ENCODE peak calls at places on chromosomes 2 and 18, in nine cellular contexts. N is GM06990; U is WERI-Rb-1; M is PC-9; Z is CD8-positive, alpha-beta T cell; D is upper lobe of right lung; O is body of pancreas; X is psoas muscle; C is lung. B is an unnamed sample.

GRCh38 chr2:239677455-239678185 is 276.8 kb upstream of the HDAC4 start:
- DNase-seq in N (no peak), U (no peak), M (no peak), Z (no peak), D (peak; percentile 59), O (no peak), X (no peak), C (no peak), B (no peak)

GRCh38 chr2:143177081-143177786 is 48.0 kb downstream of the ARHGAP15 start:
- DNase-seq in N (peak; percentile 29), U (no peak), M (no peak), Z (no peak), D (no peak), O (no peak), X (no peak), C (no peak), B (no peak)

GRCh38 chr2:128625421-128625820 is 306.8 kb upstream of the HS6ST1 start:
- DNase-seq in N (no peak), U (no peak), M (no peak), Z (no peak), D (peak; percentile 44), O (no peak), X (no peak), C (no peak), B (no peak)

GRCh38 chr2:240600451-240600961 is 14.0 kb downstream of the CAPN10 start:
- DNase-seq in N (no peak), U (peak; percentile 6), M (no peak), Z (no peak), D (peak; percentile 58), O (no peak), X (peak; percentile 12), C (no peak), B (no peak)

GRCh38 chr2:49686897-49687442 is 532.7 kb upstream of the FSHR start:
- DNase-seq in N (no peak), U (no peak), M (no peak), Z (no peak), D (no peak), O (no peak), X (no peak), C (no peak), B (no peak)

GRCh38 chr2:216029416-216030129 is 16.2 kb upstream of the MREG start:
- DNase-seq in N (no peak), U (no peak), M (no peak), Z (no peak), D (no peak), O (no peak), X (no peak), C (no peak), B (no peak)

GRCh38 chr2:222743263-222743865 is 71.9 kb downstream of the MOGAT1 start:
- DNase-seq in N (no peak), U (no peak), M (no peak), Z (no peak), D (no peak), O (peak; percentile 28), X (no peak), C (no peak), B (no peak)

GRCh38 chr2:74902281-74902860 is 56.1 kb upstream of the POLE4 start:
- DNase-seq in N (no peak), U (peak; percentile 53), M (no peak), Z (no peak), D (no peak), O (no peak), X (no peak), C (no peak), B (no peak)

GRCh38 chr18:24683965-24684364 is 223.5 kb downstream of the HRH4 start:
- DNase-seq in N (no peak), U (no peak), M (no peak), Z (no peak), D (no peak), O (no peak), X (no peak), C (no peak), B (no peak)

GRCh38 chr2:100291152-100291970 is 30.9 kb downstream of the LONRF2 start:
- DNase-seq in N (no peak), U (no peak), M (peak; percentile 69), Z (peak; percentile 34), D (peak; percentile 88), O (peak; percentile 88), X (peak; percentile 56), C (peak; percentile 90), B (peak; percentile 90)

GRCh38 chr2:224982910-224983688 is 59.2 kb downstream of the DOCK10 start:
- DNase-seq in N (no peak), U (no peak), M (no peak), Z (peak; percentile 37), D (no peak), O (no peak), X (no peak), C (no peak), B (no peak)

GRCh38 chr2:189542145-189542882 is 38.3 kb downstream of the SLC40A1 start:
- DNase-seq in N (no peak), U (no peak), M (no peak), Z (no peak), D (no peak), O (peak; percentile 59), X (no peak), C (no peak), B (peak; percentile 10)

GRCh38 chr2:85712849-85713612 is 18.9 kb downstream of the GNLY start:
- DNase-seq in N (no peak), U (no peak), M (no peak), Z (no peak), D (peak; percentile 95), O (peak; percentile 74), X (peak; percentile 69), C (peak; percentile 91), B (peak; percentile 93)

GRCh38 chr2:30662268-30663131 is 144.7 kb downstream of the CAPN13 start:
- DNase-seq in N (no peak), U (no peak), M (peak; percentile 13), Z (no peak), D (no peak), O (no peak), X (no peak), C (peak; percentile 24), B (peak; percentile 54)

GRCh38 chr2:203858176-203858575 is 9.4 kb upstream of the CTLA4 start:
- DNase-seq in N (no peak), U (no peak), M (no peak), Z (no peak), D (no peak), O (no peak), X (no peak), C (no peak), B (no peak)

GRCh38 chr2:20806286-20806685 is 16.6 kb downstream of the LDAH start:
- DNase-seq in N (no peak), U (no peak), M (no peak), Z (no peak), D (no peak), O (no peak), X (no peak), C (no peak), B (no peak)

GRCh38 chr2:57987835-57988573 is 58.6 kb upstream of the VRK2 start:
- DNase-seq in N (no peak), U (no peak), M (no peak), Z (no peak), D (no peak), O (no peak), X (no peak), C (no peak), B (no peak)

DNA sequence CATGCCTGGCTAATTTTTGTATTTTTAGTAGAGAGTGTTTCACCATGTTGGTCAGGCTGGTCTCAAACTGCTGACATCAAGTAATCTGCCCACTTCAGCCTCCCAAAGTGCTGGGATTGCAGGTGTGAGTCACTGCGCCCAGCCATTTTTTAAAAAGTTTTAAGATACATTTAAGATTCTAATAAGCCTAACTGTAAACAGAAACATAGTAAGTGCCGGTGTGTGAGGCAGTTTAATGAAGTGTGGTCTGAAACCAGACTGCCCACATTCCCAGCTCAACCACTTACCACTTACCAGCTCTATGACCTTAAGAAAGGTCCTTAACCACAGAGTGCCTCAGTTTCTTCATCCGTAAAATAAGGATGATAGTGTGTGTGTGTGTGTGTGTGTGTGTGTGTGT is 42.4 kb downstream of the TMEM237 start:
- DNase-seq in N (no peak), U (no peak), M (peak; percentile 71), Z (no peak), D (no peak), O (no peak), X (no peak), C (no peak), B (peak; percentile 17)
- TF ChIP-seq CTCF in N (no peak), U (no peak), M (no peak), Z (no peak), D (no peak), O (no peak), X (no peak), C (no peak), B (no peak)

DNA sequence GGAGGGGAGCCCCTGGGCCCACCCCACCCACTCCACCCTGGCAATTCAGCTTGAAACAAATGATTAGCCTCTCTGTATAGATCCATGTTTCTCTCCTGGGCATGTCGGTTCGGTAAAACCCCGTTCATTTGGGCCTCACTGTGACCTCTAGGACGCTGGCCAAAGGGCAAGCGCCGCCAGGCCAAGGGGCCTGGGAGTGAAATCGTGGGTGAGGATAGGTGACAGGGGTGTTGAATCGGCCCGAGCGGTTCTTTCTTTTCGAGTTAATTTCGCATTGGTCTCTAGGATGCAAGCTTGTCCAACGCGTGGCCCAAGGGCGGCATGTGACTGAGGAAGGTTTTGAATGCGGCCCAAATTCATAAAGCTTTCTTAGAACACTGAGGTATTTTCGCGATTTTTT is 9.9 kb upstream of the ARID5A start:
- DNase-seq in N (no peak), U (no peak), M (no peak), Z (no peak), D (peak; percentile 36), O (no peak), X (no peak), C (no peak), B (no peak)
- H3K4me3 ChIP-seq in N (no peak overlapping the region), U (no peak overlapping the region), M (no peak overlapping the region), Z (peak overlapping the region; percentile 63), D (no peak overlapping the region), O (no peak overlapping the region), X (peak overlapping the region; percentile 68), C (no peak overlapping the region), B (no peak overlapping the region)

GRCh38 chr18:12342661-12343060 is 34.4 kb downstream of the AFG3L2 start:
- DNase-seq in N (no peak), U (no peak), M (no peak), Z (no peak), D (no peak), O (no peak), X (no peak), C (no peak), B (no peak)
- H3K36me3 ChIP-seq in N (peaks cover 29% of the 10 kb centered on the region), U (peaks cover 69% of the 10 kb centered on the region), M (peaks cover 23% of the 10 kb centered on the region), Z (peaks cover 19% of the 10 kb centered on the region), D (peaks cover 95% of the 10 kb centered on the region), O (peaks cover 16% of the 10 kb centered on the region), X (peaks cover 92% of the 10 kb centered on the region), C (peaks cover 27% of the 10 kb centered on the region), B (peaks cover 19% of the 10 kb centered on the region)

DNA sequence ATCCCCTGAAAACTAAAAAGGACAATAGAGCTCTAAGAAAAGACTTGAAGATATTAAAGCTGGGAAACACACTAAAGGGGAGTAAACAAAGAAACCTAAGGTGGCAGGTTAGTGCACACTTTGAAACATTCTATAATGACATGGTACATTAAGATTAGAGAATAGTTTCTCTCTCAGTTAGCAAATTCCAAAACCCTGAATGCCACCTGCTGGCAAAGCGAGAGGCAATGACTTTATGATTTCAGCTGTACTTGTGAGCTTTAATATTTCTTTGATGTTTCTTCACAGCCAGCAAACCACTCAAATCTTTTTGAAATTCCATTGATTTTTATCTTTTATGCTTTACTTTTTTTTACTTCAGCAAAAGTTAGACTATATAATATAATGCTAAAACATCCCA is 86.3 kb downstream of the LRP2 start:
- DNase-seq in N (no peak), U (no peak), M (no peak), Z (no peak), D (no peak), O (no peak), X (no peak), C (no peak), B (peak; percentile 17)
- TF ChIP-seq CTCF in N (peak; percentile 12), U (no peak), M (peak; percentile 47), Z (no peak), D (peak; percentile 28), O (peak; percentile 19), X (no peak), C (peak; percentile 8), B (peak; percentile 24)